ENCODE peak calls at places on chromosomes 2 and 18, in four cellular contexts. I is hepatocyte, V is brain microvascular endothelial cell, F is bronchial epithelial cell. L is an unnamed sample.

GRCh38 chr2:38180754-38181153 is 104.8 kb upstream of the CYP1B1 start:
- DNase-seq in V (no peak), F (no peak), I (no peak), L (no peak)

GRCh38 chr2:34901739-34902138 is 1302.6 kb upstream of the FAM98A start:
- DNase-seq in F (no peak), I (no peak), V (no peak), L (no peak)

GRCh38 chr18:60411715-60412114 is 39.1 kb upstream of the MC4R start:
- DNase-seq in I (peak), F (peak), V (no peak), L (no peak)

GRCh38 chr2:224416656-224417360 is 14.9 kb upstream of the FAM124B start:
- DNase-seq in F (no peak), I (no peak), V (no peak), L (no peak)

GRCh38 chr2:190532581-190532980 is 1.9 kb downstream of the NEMP2 start:
- DNase-seq in I (no peak), F (no peak), V (no peak), L (no peak)

GRCh38 chr18:49764032-49764431 is 49.3 kb downstream of the ACAA2 start:
- DNase-seq in I (no peak), F (no peak), V (peak), L (no peak)

GRCh38 chr18:45764000-45764686 is 40.2 kb downstream of the SLC14A1 start:
- DNase-seq in I (no peak), F (peak), V (no peak), L (no peak)

GRCh38 chr2:220243571-220243970 is 616.1 kb downstream of the SLC4A3 start:
- DNase-seq in F (no peak), I (no peak), V (no peak), L (no peak)

GRCh38 chr18:28284132-28284531 is 107.2 kb upstream of the CDH2 start:
- DNase-seq in I (peak), V (peak), F (peak), L (no peak)

GRCh38 chr2:240760576-240761246 is 59.3 kb downstream of the KIF1A start:
- DNase-seq in I (no peak), F (no peak), V (no peak), L (no peak)

DNA sequence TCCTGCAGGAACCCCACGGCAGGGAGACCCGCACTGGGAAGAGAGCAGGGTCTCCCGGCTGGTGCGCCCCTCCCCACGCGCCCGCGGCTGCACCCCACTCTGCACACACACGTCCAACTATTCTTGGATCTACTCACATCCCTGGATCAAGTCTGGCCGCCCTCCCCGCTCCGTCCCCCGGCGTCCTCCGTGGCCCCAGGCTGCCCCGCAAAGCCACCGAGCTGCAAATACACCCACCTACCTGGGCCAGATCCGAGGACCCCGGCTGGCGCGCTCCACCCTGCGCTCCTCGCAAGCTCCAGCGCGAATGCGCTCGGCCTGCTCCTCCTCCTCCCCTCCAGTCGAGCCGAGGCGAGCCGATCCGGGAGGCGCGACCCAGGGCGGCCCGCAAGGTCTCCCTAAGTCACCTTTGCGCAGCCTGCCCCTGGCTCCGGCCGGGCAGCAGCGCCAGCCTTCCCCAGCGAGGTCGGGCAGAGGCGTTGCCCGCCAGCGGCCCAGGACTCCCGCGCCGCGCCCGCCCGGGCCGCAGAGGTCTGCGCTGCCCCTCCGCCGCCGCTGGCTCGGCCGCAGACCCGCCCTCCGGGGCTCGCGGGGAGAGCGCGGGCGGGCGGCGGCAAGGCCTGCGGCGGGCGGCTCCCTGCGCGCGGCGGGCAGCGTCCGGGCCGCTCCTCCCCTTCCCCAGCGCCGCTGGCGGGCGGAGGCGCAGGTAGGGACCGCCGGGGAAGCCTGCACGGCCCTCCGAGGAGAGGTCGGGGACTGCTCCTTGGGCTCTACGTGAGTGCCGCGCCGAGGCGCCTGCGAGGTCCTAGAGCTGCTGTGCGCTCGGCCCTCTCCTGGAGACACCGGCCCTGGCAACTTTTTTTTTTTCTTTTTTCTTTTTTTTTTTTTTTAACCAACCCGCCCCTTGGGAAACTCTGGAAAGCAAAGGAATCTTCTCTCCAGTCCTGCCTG is 126.0 kb downstream of the OSBPL1A start:
- DNase-seq in F (peak), I (peak), V (peak), L (peak)
- TF ChIP-seq CTCF in F (peak), I (peak), V (peak), L (no peak)

GRCh38 chr18:23810396-23810795 is 121.1 kb downstream of the LAMA3 start:
- DNase-seq in V (no peak), F (no peak), I (no peak), L (no peak)

GRCh38 chr18:23811176-23811575 is 121.9 kb downstream of the LAMA3 start:
- DNase-seq in I (no peak), V (no peak), F (no peak), L (no peak)

GRCh38 chr18:23814977-23815614 is 125.8 kb downstream of the LAMA3 start:
- DNase-seq in V (no peak), F (no peak), I (no peak), L (no peak)

GRCh38 chr18:23809411-23809810 is 120.2 kb downstream of the LAMA3 start:
- DNase-seq in F (no peak), I (no peak), V (no peak), L (no peak)

GRCh38 chr18:23812566-23813440 is 123.5 kb downstream of the LAMA3 start:
- DNase-seq in F (peak), I (no peak), V (no peak), L (no peak)
- TF ChIP-seq CTCF in F (peak), I (peak), V (no peak), L (peak)

DNA sequence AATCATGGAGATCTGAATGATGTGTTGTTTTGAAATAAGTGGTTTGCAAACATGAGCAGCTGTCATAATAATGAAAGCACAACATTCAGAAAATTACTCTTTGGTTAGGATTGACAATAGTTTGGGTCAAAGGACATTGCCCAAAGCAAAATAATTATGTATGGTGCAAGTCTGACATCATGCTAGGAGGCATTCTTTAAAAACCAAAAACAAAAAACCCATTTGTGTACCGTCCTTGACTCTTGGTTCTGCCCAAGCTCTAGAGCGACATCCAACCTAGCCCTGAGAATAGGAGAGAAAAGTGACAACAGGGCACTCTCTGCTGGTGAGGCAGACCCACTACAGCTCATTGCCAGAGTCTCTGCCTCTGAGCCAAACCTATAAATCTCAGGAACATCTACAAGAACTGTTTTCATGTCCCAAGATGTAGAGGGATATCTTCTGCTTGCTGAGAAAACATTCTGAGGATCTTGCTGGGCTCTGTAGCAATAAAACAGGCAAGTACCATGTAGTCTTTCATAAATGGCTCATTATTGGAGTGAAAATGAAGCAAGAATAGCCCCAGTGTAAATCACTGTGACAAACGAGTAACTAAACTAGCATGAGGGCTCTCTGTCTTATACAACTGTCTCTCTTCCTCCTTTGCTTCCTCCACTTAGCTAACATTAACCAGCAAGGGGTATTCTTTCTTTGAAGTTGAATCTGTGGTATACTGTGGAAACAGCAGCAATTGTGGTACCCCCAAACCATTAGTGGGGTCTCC is 266.8 kb upstream of the CXCR4 start:
- DNase-seq in I (peak), V (peak), F (peak), L (peak)
- TF ChIP-seq CTCF in I (peak), V (peak), F (peak), L (peak)

DNA sequence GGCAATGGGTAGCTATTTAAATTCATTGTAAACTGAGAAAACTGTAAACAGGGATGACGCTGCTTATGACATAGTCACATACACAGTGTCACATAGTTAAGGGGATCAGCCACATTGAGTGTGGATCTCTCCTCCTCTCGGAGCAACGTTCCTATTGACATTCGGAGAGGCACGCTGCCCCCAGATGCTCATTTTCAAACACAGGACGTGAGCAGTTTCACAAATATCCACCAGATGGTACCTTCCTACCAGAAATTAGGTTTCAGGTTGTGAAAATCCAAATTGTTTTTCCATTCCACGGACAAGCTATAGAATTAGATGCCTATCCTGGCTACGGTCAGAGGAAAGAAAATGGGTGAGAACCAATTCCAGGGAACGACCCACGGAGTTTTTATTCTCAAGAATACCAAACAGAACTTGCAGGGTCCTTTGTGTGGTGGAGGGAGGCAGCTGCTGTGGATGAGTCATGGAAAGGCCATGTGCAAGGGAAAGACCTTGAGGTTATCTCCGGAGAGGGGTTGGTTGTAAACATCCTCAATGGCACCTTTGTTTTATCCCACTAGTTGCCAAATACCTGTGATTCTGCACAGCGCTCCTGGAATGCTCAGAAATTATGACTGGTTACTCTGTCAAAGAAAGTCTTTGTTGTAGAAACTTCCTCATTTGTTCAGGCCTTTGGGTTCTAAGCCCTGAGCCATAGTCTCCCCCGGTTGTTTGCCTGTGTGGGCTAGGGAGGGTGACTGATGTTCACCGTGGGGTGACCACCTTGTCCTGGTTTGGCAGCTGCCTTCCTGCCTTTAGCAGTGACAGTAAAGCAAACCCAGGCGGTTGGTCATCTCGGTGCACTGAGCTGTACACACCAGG is 88.0 kb downstream of the ACTR3 start:
- DNase-seq in I (peak), F (peak), V (peak), L (no peak)
- TF ChIP-seq CTCF in I (peak), F (no peak), V (peak), L (no peak)

GRCh38 chr2:74138952-74139323 is 8.8 kb downstream of the BOLA3 start:
- DNase-seq in I (no peak), F (no peak), V (no peak), L (no peak)
- TF ChIP-seq CTCF in I (no peak), F (peak), V (peak), L (no peak)

DNA sequence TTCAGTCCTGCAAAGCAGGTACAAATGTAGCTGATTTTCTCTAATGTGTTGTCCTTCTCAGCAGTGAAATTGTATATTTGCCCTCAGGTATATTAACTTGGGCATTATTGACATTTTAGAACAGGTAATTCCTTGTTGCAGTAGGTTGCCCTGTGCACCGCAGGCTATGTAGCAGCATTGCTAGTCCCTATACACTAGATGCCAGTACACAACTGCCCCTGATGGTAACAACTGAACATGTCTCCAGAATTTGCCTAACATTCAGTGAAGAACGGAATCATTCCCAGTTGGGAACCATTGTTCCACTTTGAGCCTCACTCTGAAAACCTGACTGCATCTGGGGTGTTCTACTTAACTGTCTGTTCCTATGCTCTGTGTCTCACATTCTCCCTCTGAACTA is 23.1 kb upstream of the TFPI start:
- DNase-seq in F (no peak), V (no peak), I (peak), L (no peak)
- TF ChIP-seq CTCF in F (no peak), V (peak), I (peak), L (no peak)

GRCh38 chr2:65382323-65382722 is 50.1 kb downstream of the SPRED2 start:
- DNase-seq in V (no peak), I (no peak), F (no peak), L (no peak)

GRCh38 chr2:65380243-65380642 is 52.2 kb downstream of the SPRED2 start:
- DNase-seq in V (no peak), F (peak), I (no peak), L (no peak)

GRCh38 chr2:65381607-65382032 is 50.8 kb downstream of the SPRED2 start:
- DNase-seq in F (no peak), V (no peak), I (no peak), L (no peak)

GRCh38 chr2:65383571-65384488 is 48.6 kb downstream of the SPRED2 start:
- DNase-seq in V (no peak), F (peak), I (no peak), L (no peak)

DNA sequence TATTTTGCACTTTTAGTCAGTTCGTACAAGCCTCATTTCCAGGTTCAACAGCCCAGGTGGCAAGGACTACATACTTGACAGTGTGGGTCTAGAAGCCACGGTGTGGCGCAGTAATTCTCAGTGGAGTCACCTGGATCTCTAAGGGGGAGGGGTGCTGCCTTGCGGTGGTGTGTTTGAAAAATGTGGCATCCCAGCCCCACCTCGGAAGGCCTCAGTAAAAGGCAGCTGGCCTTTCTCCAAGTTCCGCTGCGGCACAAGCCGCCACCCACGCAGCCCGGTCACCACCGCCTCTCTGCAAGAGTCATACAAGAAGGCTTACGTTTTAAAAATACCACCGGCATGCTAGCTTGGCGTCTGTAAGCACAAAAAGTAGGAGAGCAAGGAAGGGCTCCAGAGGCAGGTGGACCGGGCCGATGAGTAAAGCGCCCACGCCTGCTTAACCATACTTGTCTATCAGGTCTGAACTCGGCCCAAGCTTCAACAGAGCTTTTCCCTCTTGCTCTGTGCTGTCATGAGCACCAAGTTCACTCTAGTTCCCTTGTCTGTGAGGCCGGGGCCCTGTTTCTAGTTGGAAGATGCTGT is 49.5 kb downstream of the SPRED2 start:
- DNase-seq in V (peak), I (peak), F (peak), L (peak)
- TF ChIP-seq CTCF in V (no peak), I (no peak), F (peak), L (no peak)

GRCh38 chr2:64000630-64001381 is 18.4 kb downstream of the VPS54 start:
- DNase-seq in V (peak), I (no peak), F (no peak), L (no peak)
- TF ChIP-seq CTCF in V (peak), I (no peak), F (peak), L (no peak)

GRCh38 chr2:173963817-173964564 is 1.2 kb downstream of the SP3 start:
- DNase-seq in I (peak), V (peak), F (peak), L (peak)

GRCh38 chr2:173963323-173963816 is 1.8 kb downstream of the SP3 start:
- DNase-seq in I (peak), F (peak), V (peak), L (peak)

GRCh38 chr2:173966274-173967098 is 1.3 kb upstream of the SP3 start:
- DNase-seq in I (peak), F (no peak), V (no peak), L (no peak)

GRCh38 chr2:173964565-173965371 is 405 bp downstream of the SP3 start:
- DNase-seq in I (peak), V (peak), F (peak), L (peak)

DNA sequence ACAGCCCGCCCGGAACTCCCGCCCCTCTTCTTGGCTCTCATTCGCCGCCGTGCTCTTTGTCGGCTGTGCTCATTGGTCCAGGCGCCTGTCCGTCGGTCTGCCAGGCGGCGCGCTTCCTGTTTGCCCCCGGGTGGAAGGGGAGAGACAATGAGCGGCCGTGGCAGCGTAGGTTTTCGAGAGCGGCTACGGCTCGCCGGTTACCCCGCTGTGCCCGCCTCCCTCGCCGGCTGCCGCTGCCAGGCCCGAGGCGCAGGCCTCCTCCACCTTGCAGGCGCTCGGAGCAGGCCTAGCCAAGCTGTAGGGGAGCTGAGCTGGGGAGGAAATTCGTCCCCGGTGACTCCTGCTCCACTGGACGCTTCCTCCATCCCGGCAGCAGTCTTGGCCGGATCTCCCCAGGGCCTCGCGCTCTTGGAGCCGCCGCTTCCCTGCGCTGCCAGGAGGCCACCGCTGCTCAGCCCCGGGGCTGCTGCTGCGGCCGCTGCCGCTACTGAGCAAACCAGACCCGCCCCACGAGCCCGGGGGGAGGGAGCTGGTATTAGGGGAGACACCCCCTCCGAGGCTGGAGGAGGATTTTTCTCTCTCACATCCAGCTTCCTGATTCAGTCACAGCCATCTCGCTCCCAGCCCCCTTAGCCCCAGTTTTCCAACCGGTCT is at the start of gene SP3:
- DNase-seq in I (peak), F (peak), V (peak), L (peak)
- TF ChIP-seq CTCF in I (no peak), F (no peak), V (no peak), L (no peak)

GRCh38 chr2:23213196-23213595 is 171.8 kb upstream of the KLHL29 start:
- DNase-seq in F (no peak), I (no peak), V (no peak), L (no peak)
- TF ChIP-seq CTCF in F (no peak), I (no peak), V (no peak), L (no peak)